ENCODE peak calls at places on chromosomes 1 and 21, in five cellular contexts. One of them, this sample, is unnamed.
A peak's percentile ranks its signal among the peaks of the same experiment; 100 is the strongest.

GRCh38 chr1:245177071-245177900 is 22.5 kb downstream of the KIF26B start:
- DNase-seq in pancreas: peak; percentile 50
- DNase-seq in colonic mucosa: peak; percentile 22
- DNase-seq in right cardiac atrium: no peak
- DNase-seq in Panc1: no peak
- DNase-seq in this sample: no peak

GRCh38 chr1:9887070-9887469 is 23.0 kb downstream of the CTNNBIP1 start:
- DNase-seq in pancreas: no peak
- DNase-seq in colonic mucosa: no peak
- DNase-seq in right cardiac atrium: no peak
- DNase-seq in Panc1: no peak
- DNase-seq in this sample: no peak

GRCh38 chr1:50996083-50996482 is 26.0 kb downstream of the CDKN2C start:
- DNase-seq in pancreas: no peak
- DNase-seq in colonic mucosa: no peak
- DNase-seq in right cardiac atrium: no peak
- DNase-seq in Panc1: no peak
- DNase-seq in this sample: no peak

GRCh38 chr1:8283058-8283884 is 34.6 kb upstream of the SLC45A1 start:
- DNase-seq in pancreas: no peak
- DNase-seq in colonic mucosa: no peak
- DNase-seq in right cardiac atrium: no peak
- DNase-seq in Panc1: no peak
- DNase-seq in this sample: no peak

GRCh38 chr1:113519561-113519960 is 129.2 kb downstream of the MAGI3 start:
- DNase-seq in pancreas: no peak
- DNase-seq in colonic mucosa: no peak
- DNase-seq in right cardiac atrium: no peak
- DNase-seq in Panc1: peak; percentile 17
- DNase-seq in this sample: no peak

GRCh38 chr21:46347791-46348381 is 23.9 kb downstream of the PCNT start:
- DNase-seq in pancreas: no peak
- DNase-seq in colonic mucosa: no peak
- DNase-seq in right cardiac atrium: no peak
- DNase-seq in Panc1: no peak
- DNase-seq in this sample: no peak

GRCh38 chr1:75502776-75503175 is 108.1 kb downstream of the SLC44A5 start:
- DNase-seq in pancreas: no peak
- DNase-seq in colonic mucosa: no peak
- DNase-seq in right cardiac atrium: no peak
- DNase-seq in Panc1: no peak
- DNase-seq in this sample: no peak

GRCh38 chr1:51642739-51643142 is 25.8 kb downstream of the OSBPL9 start:
- DNase-seq in pancreas: no peak
- DNase-seq in colonic mucosa: no peak
- DNase-seq in right cardiac atrium: no peak
- DNase-seq in Panc1: no peak
- DNase-seq in this sample: no peak

GRCh38 chr1:76239470-76239918 is 164.9 kb downstream of the ST6GALNAC3 start:
- DNase-seq in pancreas: no peak
- DNase-seq in colonic mucosa: no peak
- DNase-seq in right cardiac atrium: no peak
- DNase-seq in Panc1: no peak
- DNase-seq in this sample: no peak

GRCh38 chr1:202204065-202204464 is 10.5 kb downstream of the LGR6 start:
- DNase-seq in pancreas: no peak
- DNase-seq in colonic mucosa: no peak
- DNase-seq in right cardiac atrium: no peak
- DNase-seq in Panc1: no peak
- DNase-seq in this sample: no peak

GRCh38 chr1:44347280-44347679 is 7.8 kb downstream of the ERI3 start:
- DNase-seq in pancreas: no peak
- DNase-seq in colonic mucosa: no peak
- DNase-seq in right cardiac atrium: no peak
- DNase-seq in Panc1: no peak
- DNase-seq in this sample: no peak

GRCh38 chr1:93448292-93448982 is 519 bp downstream of the FNBP1L start:
- DNase-seq in pancreas: peak; percentile 73
- DNase-seq in colonic mucosa: peak; percentile 81
- DNase-seq in right cardiac atrium: peak; percentile 83
- DNase-seq in Panc1: no peak
- DNase-seq in this sample: no peak

GRCh38 chr1:25695991-25696330 is 79.4 kb downstream of the MAN1C1 start:
- DNase-seq in pancreas: no peak
- DNase-seq in colonic mucosa: no peak
- DNase-seq in right cardiac atrium: no peak
- DNase-seq in Panc1: no peak
- DNase-seq in this sample: no peak

GRCh38 chr1:215728206-215728605 is 161.1 kb downstream of the KCTD3 start:
- DNase-seq in pancreas: no peak
- DNase-seq in colonic mucosa: no peak
- DNase-seq in right cardiac atrium: no peak
- DNase-seq in Panc1: no peak
- DNase-seq in this sample: no peak

GRCh38 chr1:73953186-73953585 is 244.8 kb downstream of the LRRIQ3 start:
- DNase-seq in pancreas: no peak
- DNase-seq in colonic mucosa: no peak
- DNase-seq in right cardiac atrium: no peak
- DNase-seq in Panc1: no peak
- DNase-seq in this sample: no peak

GRCh38 chr1:87404306-87404705 is 75.6 kb downstream of the LMO4 start:
- DNase-seq in pancreas: no peak
- DNase-seq in colonic mucosa: no peak
- DNase-seq in right cardiac atrium: no peak
- DNase-seq in Panc1: no peak
- DNase-seq in this sample: no peak

GRCh38 chr1:50955116-50955515 is 5.0 kb downstream of the FAF1 start:
- DNase-seq in pancreas: no peak
- DNase-seq in colonic mucosa: no peak
- DNase-seq in right cardiac atrium: no peak
- DNase-seq in Panc1: no peak
- DNase-seq in this sample: no peak

GRCh38 chr1:214475746-214476145 is 75.7 kb downstream of the PTPN14 start:
- DNase-seq in pancreas: no peak
- DNase-seq in colonic mucosa: no peak
- DNase-seq in right cardiac atrium: no peak
- DNase-seq in Panc1: no peak
- DNase-seq in this sample: no peak

GRCh38 chr1:7293702-7294630 is 477.1 kb upstream of the VAMP3 start:
- DNase-seq in pancreas: no peak
- DNase-seq in colonic mucosa: no peak
- DNase-seq in right cardiac atrium: no peak
- DNase-seq in Panc1: no peak
- DNase-seq in this sample: no peak

GRCh38 chr1:43994794-43995790 is 3.7 kb downstream of the CCDC24 start:
- DNase-seq in pancreas: no peak
- DNase-seq in colonic mucosa: peak; percentile 43
- DNase-seq in right cardiac atrium: no peak
- DNase-seq in Panc1: no peak
- DNase-seq in this sample: peak; percentile 22

GRCh38 chr1:22188436-22188835 is 45.5 kb upstream of the WNT4 start:
- DNase-seq in pancreas: no peak
- DNase-seq in colonic mucosa: no peak
- DNase-seq in right cardiac atrium: no peak
- DNase-seq in Panc1: no peak
- DNase-seq in this sample: no peak

GRCh38 chr1:22188914-22189313 is 46.0 kb upstream of the WNT4 start:
- DNase-seq in pancreas: no peak
- DNase-seq in colonic mucosa: no peak
- DNase-seq in right cardiac atrium: no peak
- DNase-seq in Panc1: no peak
- DNase-seq in this sample: no peak

GRCh38 chr1:22186316-22186715 is 43.4 kb upstream of the WNT4 start:
- DNase-seq in pancreas: no peak
- DNase-seq in colonic mucosa: no peak
- DNase-seq in right cardiac atrium: no peak
- DNase-seq in Panc1: no peak
- DNase-seq in this sample: no peak

GRCh38 chr1:22184892-22185612 is 42.2 kb upstream of the WNT4 start:
- DNase-seq in pancreas: no peak
- DNase-seq in colonic mucosa: no peak
- DNase-seq in right cardiac atrium: no peak
- DNase-seq in Panc1: no peak
- DNase-seq in this sample: no peak

GRCh38 chr1:22184454-22184853 is 41.6 kb upstream of the WNT4 start:
- DNase-seq in pancreas: no peak
- DNase-seq in colonic mucosa: no peak
- DNase-seq in right cardiac atrium: no peak
- DNase-seq in Panc1: no peak
- DNase-seq in this sample: no peak
- H3K4me1 ChIP-seq in pancreas: no peaks in the 10 kb centered on the region
- H3K4me1 ChIP-seq in colonic mucosa: no peaks in the 10 kb centered on the region
- H3K4me1 ChIP-seq in right cardiac atrium: no peaks in the 10 kb centered on the region
- H3K4me1 ChIP-seq in Panc1: no peaks in the 10 kb centered on the region
- H3K4me1 ChIP-seq in this sample: no peaks in the 10 kb centered on the region

GRCh38 chr1:30693820-30694219 is 29.6 kb downstream of the MATN1 start:
- DNase-seq in pancreas: no peak
- DNase-seq in colonic mucosa: no peak
- DNase-seq in right cardiac atrium: no peak
- DNase-seq in Panc1: no peak
- DNase-seq in this sample: no peak

GRCh38 chr1:30693366-30693765 is 30.0 kb downstream of the MATN1 start:
- DNase-seq in pancreas: no peak
- DNase-seq in colonic mucosa: no peak
- DNase-seq in right cardiac atrium: no peak
- DNase-seq in Panc1: no peak
- DNase-seq in this sample: no peak

GRCh38 chr1:30691480-30691879 is 31.9 kb downstream of the MATN1 start:
- DNase-seq in pancreas: no peak
- DNase-seq in colonic mucosa: no peak
- DNase-seq in right cardiac atrium: no peak
- DNase-seq in Panc1: no peak
- DNase-seq in this sample: no peak

GRCh38 chr1:30692948-30693301 is 30.5 kb downstream of the MATN1 start:
- DNase-seq in pancreas: no peak
- DNase-seq in colonic mucosa: no peak
- DNase-seq in right cardiac atrium: no peak
- DNase-seq in Panc1: no peak
- DNase-seq in this sample: no peak

DNA sequence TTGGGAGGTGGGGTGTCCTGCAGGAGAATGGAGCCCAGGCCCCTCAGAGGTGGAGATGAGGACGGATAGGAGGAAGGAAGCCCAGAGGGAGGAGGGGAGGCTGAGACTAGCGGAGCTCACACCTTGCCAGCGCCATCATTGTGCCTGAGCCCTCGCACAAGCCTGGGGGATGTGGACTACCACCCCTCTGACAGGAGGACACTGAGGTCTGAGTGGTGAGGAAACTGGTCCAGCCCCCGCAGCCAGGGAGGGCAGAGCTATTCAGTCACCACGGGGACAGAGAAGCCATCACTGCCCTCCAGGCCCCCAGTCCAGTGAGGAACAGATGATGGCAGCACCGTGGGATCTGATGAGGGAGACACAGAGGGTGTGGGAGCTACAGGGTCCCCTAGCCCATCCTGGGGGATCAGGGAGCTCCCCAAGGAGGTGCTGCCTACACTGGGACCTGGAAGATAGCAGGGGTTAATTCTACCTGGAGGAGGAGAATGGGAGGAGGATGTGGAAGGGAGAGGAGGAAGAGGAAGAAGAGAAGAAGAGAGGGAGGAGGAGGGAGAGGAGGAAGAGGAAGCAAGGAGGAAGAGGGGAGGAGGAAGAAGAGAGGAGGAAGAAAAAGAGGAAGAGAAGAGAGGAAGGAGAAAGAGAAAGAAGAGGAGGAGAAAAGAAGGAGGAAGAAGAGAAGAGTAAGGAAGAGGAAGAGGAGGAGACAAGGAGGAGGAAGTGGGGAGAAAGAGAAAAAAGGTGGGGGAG is 31.0 kb downstream of the MATN1 start:
- DNase-seq in pancreas: no peak
- DNase-seq in colonic mucosa: no peak
- DNase-seq in right cardiac atrium: no peak
- DNase-seq in Panc1: no peak
- DNase-seq in this sample: no peak
- H3K4me1 ChIP-seq in pancreas: no peaks in the 10 kb centered on the region
- H3K4me1 ChIP-seq in colonic mucosa: no peaks in the 10 kb centered on the region
- H3K4me1 ChIP-seq in right cardiac atrium: no peaks in the 10 kb centered on the region
- H3K4me1 ChIP-seq in Panc1: no peaks in the 10 kb centered on the region
- H3K4me1 ChIP-seq in this sample: no peaks in the 10 kb centered on the region

DNA sequence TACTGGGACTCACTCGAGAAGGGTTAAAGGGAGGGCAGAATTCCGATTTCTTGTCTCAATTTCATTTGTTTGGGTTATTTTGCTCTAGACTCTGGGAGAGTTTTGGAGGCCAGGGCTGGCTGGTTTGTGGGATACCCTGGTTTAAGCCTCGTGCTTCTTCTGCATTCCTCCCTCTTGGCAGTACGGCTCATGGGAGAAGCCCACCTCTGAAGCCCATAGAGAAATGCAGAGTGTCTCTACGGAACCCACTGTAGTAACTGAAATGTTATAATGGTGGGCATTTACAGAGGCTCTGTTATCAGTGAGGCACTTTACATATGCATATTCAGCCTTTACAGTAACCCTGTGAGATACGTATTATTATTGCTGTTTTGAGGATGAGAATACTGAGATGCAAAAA is 43.9 kb downstream of the ROR1 start:
- DNase-seq in pancreas: no peak
- DNase-seq in colonic mucosa: no peak
- DNase-seq in right cardiac atrium: no peak
- DNase-seq in Panc1: no peak
- DNase-seq in this sample: no peak
- H3K4me1 ChIP-seq in pancreas: peaks cover 19% of the 10 kb centered on the region
- H3K4me1 ChIP-seq in colonic mucosa: peaks cover 9% of the 10 kb centered on the region
- H3K4me1 ChIP-seq in right cardiac atrium: peaks cover 3% of the 10 kb centered on the region
- H3K4me1 ChIP-seq in Panc1: peaks cover 56% of the 10 kb centered on the region
- H3K4me1 ChIP-seq in this sample: no peaks in the 10 kb centered on the region

GRCh38 chr1:200176181-200176580 is 148.7 kb downstream of the NR5A2 start:
- DNase-seq in pancreas: no peak
- DNase-seq in colonic mucosa: no peak
- DNase-seq in right cardiac atrium: no peak
- DNase-seq in Panc1: no peak
- DNase-seq in this sample: no peak

GRCh38 chr1:200172311-200172710 is 144.8 kb downstream of the NR5A2 start:
- DNase-seq in pancreas: no peak
- DNase-seq in colonic mucosa: no peak
- DNase-seq in right cardiac atrium: no peak
- DNase-seq in Panc1: peak; percentile 69
- DNase-seq in this sample: no peak

GRCh38 chr1:200176798-200177197 is 149.3 kb downstream of the NR5A2 start:
- DNase-seq in pancreas: no peak
- DNase-seq in colonic mucosa: no peak
- DNase-seq in right cardiac atrium: no peak
- DNase-seq in Panc1: no peak
- DNase-seq in this sample: no peak

GRCh38 chr1:200173097-200173629 is 145.7 kb downstream of the NR5A2 start:
- DNase-seq in pancreas: no peak
- DNase-seq in colonic mucosa: no peak
- DNase-seq in right cardiac atrium: no peak
- DNase-seq in Panc1: no peak
- DNase-seq in this sample: no peak

DNA sequence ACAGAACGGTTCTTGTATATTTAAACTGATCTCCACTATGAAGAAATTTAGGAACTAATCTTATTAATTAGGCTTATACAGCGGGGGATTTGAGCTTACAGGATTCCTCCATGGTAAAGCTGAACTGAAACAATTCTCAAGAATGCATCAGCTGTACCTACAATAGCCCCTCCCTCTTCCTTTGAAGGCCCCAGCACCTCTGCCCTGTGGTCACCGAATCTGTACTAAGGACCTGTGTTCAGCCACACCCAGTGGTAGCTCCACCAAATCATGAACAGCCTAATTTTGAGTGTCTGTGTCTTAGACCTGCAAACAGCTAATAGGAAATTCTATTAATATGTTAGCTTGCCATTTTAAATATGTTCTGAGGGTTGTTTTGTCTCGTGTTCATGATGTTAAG is 147.0 kb downstream of the NR5A2 start:
- DNase-seq in pancreas: no peak
- DNase-seq in colonic mucosa: no peak
- DNase-seq in right cardiac atrium: no peak
- DNase-seq in Panc1: no peak
- DNase-seq in this sample: no peak
- H3K4me1 ChIP-seq in pancreas: peaks cover 5% of the 10 kb centered on the region
- H3K4me1 ChIP-seq in colonic mucosa: no peaks in the 10 kb centered on the region
- H3K4me1 ChIP-seq in right cardiac atrium: no peaks in the 10 kb centered on the region
- H3K4me1 ChIP-seq in Panc1: no peaks in the 10 kb centered on the region
- H3K4me1 ChIP-seq in this sample: no peaks in the 10 kb centered on the region